ENCODE peak calls at places on chromosomes 4 and X, in seven cellular contexts. B is GM20000, H is H1, Y is mammary epithelial cell, Q is cardiac muscle cell, L is epithelial cell of proximal tubule, Z is AG10803. F is an unnamed sample.
A peak's percentile ranks its signal among the peaks of the same experiment; 100 is the strongest.

GRCh38 chrX:22397566-22397965 is 124.9 kb downstream of the CBLL2 start:
- DNase-seq in B (no peak), H (no peak), Y (peak; percentile 18), Q (no peak), L (no peak), Z (no peak), F (no peak)

GRCh38 chr4:163748474-163748873 is 254.0 kb downstream of the TMA16 start:
- DNase-seq in B (no peak), H (no peak), Y (peak; percentile 22), Q (no peak), L (no peak), Z (no peak), F (no peak)

GRCh38 chr4:73533515-73534422 is 52.2 kb downstream of the AFM start:
- DNase-seq in B (no peak), H (no peak), Y (no peak), Q (no peak), L (peak; percentile 1), Z (no peak), F (no peak)

GRCh38 chr4:43718369-43718768 is 730.2 kb downstream of the KCTD8 start:
- DNase-seq in B (no peak), H (no peak), Y (no peak), Q (no peak), L (no peak), Z (no peak), F (no peak)

GRCh38 chr4:185721949-185722316 is 90.1 kb downstream of the SORBS2 start:
- DNase-seq in B (no peak), H (no peak), Y (no peak), Q (peak; percentile 57), L (no peak), Z (peak; percentile 20), F (no peak)

GRCh38 chrX:136880003-136880451 is 498 bp downstream of the RBMX start:
- DNase-seq in B (peak; percentile 5), H (peak; percentile 47), Y (no peak), Q (peak; percentile 21), L (no peak), Z (no peak), F (peak; percentile 21)

GRCh38 chr4:103934178-103934789 is 214.5 kb upstream of the TACR3 start:
- DNase-seq in B (peak; percentile 54), H (no peak), Y (peak; percentile 25), Q (peak; percentile 58), L (no peak), Z (peak; percentile 43), F (peak; percentile 40)

GRCh38 chr4:128286474-128287158 is 997 bp downstream of the PGRMC2 start:
- DNase-seq in B (peak; percentile 56), H (no peak), Y (peak; percentile 58), Q (peak; percentile 51), L (no peak), Z (peak; percentile 80), F (no peak)

GRCh38 chr4:139245590-139245989 is 34.4 kb downstream of the MGARP start:
- DNase-seq in B (no peak), H (no peak), Y (no peak), Q (peak; percentile 37), L (no peak), Z (peak; percentile 70), F (no peak)

GRCh38 chrX:49761481-49761880 is 65.7 kb upstream of the PAGE1 start:
- DNase-seq in B (peak; percentile 16), H (no peak), Y (no peak), Q (peak; percentile 16), L (no peak), Z (peak; percentile 4), F (peak; percentile 5)

GRCh38 chr4:181525641-181526040 is 717.6 kb upstream of the TENM3 start:
- DNase-seq in B (no peak), H (no peak), Y (no peak), Q (no peak), L (peak; percentile 13), Z (no peak), F (peak; percentile 20)

GRCh38 chr4:100983426-100983825 is 363.9 kb downstream of the PPP3CA start:
- DNase-seq in B (no peak), H (no peak), Y (no peak), Q (no peak), L (no peak), Z (no peak), F (no peak)

GRCh38 chrX:38192007-38192625 is 28.6 kb downstream of the SRPX start:
- DNase-seq in B (no peak), H (peak; percentile 45), Y (no peak), Q (no peak), L (no peak), Z (peak; percentile 22), F (no peak)

GRCh38 chrX:132855760-132856341 is 102.6 kb downstream of the HS6ST2 start:
- DNase-seq in B (no peak), H (no peak), Y (no peak), Q (no peak), L (no peak), Z (no peak), F (no peak)

GRCh38 chrX:13688772-13689518 is at the start of gene RAB9A:
- DNase-seq in B (peak; percentile 81), H (peak; percentile 90), Y (peak; percentile 82), Q (peak; percentile 75), L (no peak), Z (peak; percentile 62), F (peak; percentile 92)

GRCh38 chrX:16222123-16222522 is 54.8 kb downstream of the MAGEB17 start:
- DNase-seq in B (no peak), H (no peak), Y (no peak), Q (peak; percentile 6), L (no peak), Z (peak; percentile 56), F (no peak)

GRCh38 chr4:186485621-186486062 is 69.7 kb downstream of the MTNR1A start:
- DNase-seq in B (no peak), H (peak; percentile 53), Y (peak; percentile 16), Q (peak; percentile 35), L (no peak), Z (peak; percentile 29), F (peak; percentile 5)

GRCh38 chrX:78543281-78543680 is 115.8 kb downstream of the RTL3 start:
- DNase-seq in B (no peak), H (no peak), Y (no peak), Q (no peak), L (no peak), Z (no peak), F (no peak)

GRCh38 chrX:24870143-24870542 is 145.6 kb downstream of the ARX start:
- DNase-seq in B (no peak), H (no peak), Y (no peak), Q (peak; percentile 28), L (peak; percentile 36), Z (peak; percentile 62), F (no peak)

GRCh38 chr4:55284331-55284730 is 61.7 kb upstream of the SRD5A3 start:
- DNase-seq in B (no peak), H (no peak), Y (no peak), Q (no peak), L (no peak), Z (no peak), F (no peak)

GRCh38 chr4:184019084-184019483 is 114.0 kb downstream of the STOX2 start:
- DNase-seq in B (no peak), H (no peak), Y (peak; percentile 69), Q (no peak), L (no peak), Z (peak; percentile 26), F (no peak)

GRCh38 chrX:17022205-17022604 is 75.7 kb downstream of the REPS2 start:
- DNase-seq in B (no peak), H (no peak), Y (peak; percentile 20), Q (peak; percentile 76), L (no peak), Z (peak; percentile 63), F (no peak)

GRCh38 chrX:125322431-125322830 is 2.8 kb downstream of the TEX13C start:
- DNase-seq in B (no peak), H (no peak), Y (no peak), Q (no peak), L (no peak), Z (no peak), F (no peak)

GRCh38 chr4:62512271-62512670 is 1312.1 kb downstream of the ADGRL3 start:
- DNase-seq in B (no peak), H (no peak), Y (no peak), Q (no peak), L (no peak), Z (no peak), F (no peak)

GRCh38 chr4:8158710-8159521 is at the start of gene ABLIM2:
- DNase-seq in B (peak; percentile 100), H (peak; percentile 99), Y (peak; percentile 92), Q (peak; percentile 99), L (peak; percentile 53), Z (peak; percentile 97), F (peak; percentile 99)

GRCh38 chr4:108350332-108350731 is 181.6 kb upstream of the LEF1 start:
- DNase-seq in B (no peak), H (no peak), Y (no peak), Q (no peak), L (no peak), Z (no peak), F (no peak)

GRCh38 chr4:137283737-137284136 is 248.6 kb downstream of the PCDH18 start:
- DNase-seq in B (no peak), H (no peak), Y (peak; percentile 17), Q (peak; percentile 55), L (no peak), Z (peak; percentile 49), F (no peak)
- TF ChIP-seq CTCF in B (no peak), H (no peak), Y (peak; percentile 57), Q (peak; percentile 54), L (peak; percentile 45), Z (peak; percentile 59), F (no peak)

GRCh38 chrX:45849261-45849660 is 648.6 kb upstream of the DIPK2B start:
- DNase-seq in B (peak; percentile 8), H (no peak), Y (peak; percentile 84), Q (peak; percentile 73), L (peak; percentile 61), Z (peak; percentile 87), F (no peak)
- TF ChIP-seq CTCF in B (no peak), H (no peak), Y (peak; percentile 61), Q (peak; percentile 40), L (peak; percentile 39), Z (peak; percentile 40), F (no peak)

DNA sequence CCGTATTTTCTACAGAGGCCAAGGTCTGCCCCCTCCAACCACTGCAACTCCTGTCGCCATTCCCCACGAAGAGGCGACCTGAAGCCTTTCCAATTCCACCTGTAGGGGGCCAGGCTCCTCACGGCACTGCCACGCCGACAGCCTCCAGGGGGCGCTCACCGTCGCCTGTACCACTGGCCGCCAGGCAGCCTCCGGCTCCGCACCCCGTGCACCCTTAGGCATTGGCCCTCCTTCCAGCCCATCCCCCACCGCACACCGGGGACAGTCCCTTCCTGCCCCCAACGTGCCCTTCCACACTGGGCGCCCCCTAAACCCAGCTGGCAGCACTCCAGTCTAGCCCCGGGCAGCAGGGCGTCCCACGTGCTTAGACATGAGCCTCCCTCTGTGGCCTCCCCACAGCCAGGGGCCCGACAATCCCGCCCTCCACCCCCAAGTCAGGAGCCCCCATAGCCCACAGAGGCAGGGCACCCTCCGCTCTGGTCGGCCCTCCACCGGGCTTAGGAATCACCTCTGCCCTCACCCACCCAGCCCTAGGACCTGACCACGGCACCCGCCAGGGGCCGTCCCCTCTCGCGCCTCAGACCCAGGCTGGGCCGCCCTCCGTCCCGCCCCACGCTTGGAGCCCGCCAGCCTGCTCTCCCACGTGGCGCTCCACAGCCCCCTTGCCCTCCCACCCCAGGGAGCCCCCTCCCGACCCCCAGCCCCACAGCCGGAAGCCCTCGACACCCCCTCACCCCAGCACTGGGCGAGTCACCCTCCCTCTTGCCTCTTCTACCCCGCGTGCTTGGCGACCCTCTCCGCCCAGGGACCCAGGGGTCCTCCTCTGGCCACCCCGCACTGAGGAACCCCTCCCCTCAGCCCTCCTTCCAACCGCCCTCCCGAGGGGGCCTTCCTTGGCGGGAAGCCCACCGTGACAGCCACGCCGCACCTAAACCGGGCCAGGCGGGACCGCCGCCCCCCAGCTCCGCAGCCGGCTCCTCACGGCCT is 711 bp downstream of the PNMA6E start:
- DNase-seq in B (peak; percentile 85), H (peak; percentile 86), Y (no peak), Q (peak; percentile 40), L (no peak), Z (no peak), F (peak; percentile 62)
- TF ChIP-seq CTCF in B (peak; percentile 87), H (no peak), Y (peak; percentile 81), Q (peak; percentile 80), L (peak; percentile 92), Z (peak; percentile 52), F (peak; percentile 68)

GRCh38 chr4:178453057-178453456 is 1010.8 kb upstream of the AGA start:
- DNase-seq in B (no peak), H (no peak), Y (no peak), Q (no peak), L (no peak), Z (no peak), F (no peak)
- TF ChIP-seq CTCF in B (no peak), H (no peak), Y (no peak), Q (no peak), L (no peak), Z (no peak), F (no peak)

F was measured in nephron progenitor cell.